ENCODE peak calls at places on chromosome 13, in five cellular contexts. E, O, U, F and G are unnamed samples.

GRCh38 chr13:46603165-46603603 is 50.2 kb downstream of the LRCH1 start:
- DNase-seq in E (no peak), O (no peak), U (no peak), F (no peak), G (no peak)

GRCh38 chr13:62706035-62706434 is 1290.4 kb upstream of the PCDH20 start:
- DNase-seq in E (peak), O (no peak), U (no peak), F (no peak), G (no peak)

GRCh38 chr13:111531505-111531904 is 211.1 kb downstream of the TEX29 start:
- DNase-seq in E (no peak), O (no peak), U (no peak), F (no peak), G (no peak)

GRCh38 chr13:98461525-98462240 is 115.2 kb downstream of the STK24 start:
- DNase-seq in E (no peak), O (no peak), U (no peak), F (no peak), G (no peak)

GRCh38 chr13:74134226-74134776 is at the start of gene KLF12:
- DNase-seq in E (peak), O (peak), U (peak), F (peak), G (peak)

GRCh38 chr13:74444877-74445479 is 310.8 kb upstream of the KLF12 start:
- DNase-seq in E (peak), O (no peak), U (no peak), F (no peak), G (peak)

GRCh38 chr13:51849145-51850101 is 4.4 kb upstream of the TMEM272 start:
- DNase-seq in E (peak), O (no peak), U (peak), F (peak), G (peak)

GRCh38 chr13:20769091-20769490 is 4.7 kb downstream of the EEF1AKMT1 start:
- DNase-seq in E (no peak), O (no peak), U (no peak), F (no peak), G (no peak)

GRCh38 chr13:45781553-45782326 is 69.8 kb downstream of the SIAH3 start:
- DNase-seq in E (peak), O (peak), U (no peak), F (no peak), G (peak)

GRCh38 chr13:51731759-51732158 is 72.2 kb downstream of the DHRS12 start:
- DNase-seq in E (peak), O (no peak), U (no peak), F (no peak), G (peak)

GRCh38 chr13:25752957-25753540 is 298.8 kb downstream of the SHISA2 start:
- DNase-seq in E (peak), O (no peak), U (no peak), F (no peak), G (peak)

GRCh38 chr13:36888645-36889044 is 31.4 kb downstream of the SMAD9 start:
- DNase-seq in E (peak), O (peak), U (no peak), F (no peak), G (peak)

GRCh38 chr13:113992276-113993005 is 18.6 kb upstream of the C13orf46 start:
- DNase-seq in E (no peak), O (no peak), U (no peak), F (no peak), G (no peak)

GRCh38 chr13:44142540-44142867 is 231.1 kb upstream of the SERP2 start:
- DNase-seq in E (no peak), O (no peak), U (no peak), F (no peak), G (no peak)

GRCh38 chr13:99636306-99636705 is 135.0 kb downstream of the TM9SF2 start:
- DNase-seq in E (no peak), O (no peak), U (no peak), F (no peak), G (no peak)

GRCh38 chr13:100620792-100621191 is 32.2 kb upstream of the GGACT start:
- DNase-seq in E (no peak), O (no peak), U (no peak), F (no peak), G (no peak)